ENCODE peak calls at places on chromosomes 13 and 19, in five cellular contexts. B is retina; A is heart right ventricle; D is HT1080; E is stimulated activated CD4-positive, alpha-beta T cell treated with anti-CD3 and anti-CD28 coated beads, TNF-alpha, amount 100 ng/mL, for 4 hours. M is an unnamed sample.

GRCh38 chr19:13053761-13054604 is 48.7 kb downstream of the LYL1 start:
- DNase-seq in B (peak), E (no peak), D (peak), A (peak), M (peak)

GRCh38 chr19:53365134-53365898 is at the start of gene ZNF525:
- DNase-seq in B (peak), D (peak), E (peak), A (peak), M (peak)

GRCh38 chr19:33054623-33055022 is 10.1 kb downstream of the RHPN2 start:
- DNase-seq in D (no peak), A (no peak), E (no peak), B (no peak), M (no peak)

GRCh38 chr19:15644066-15644741 is 3.5 kb downstream of the CYP4F3 start:
- DNase-seq in A (no peak), E (no peak), B (no peak), D (no peak), M (no peak)

GRCh38 chr13:81171065-81171647 is 830.2 kb upstream of the SPRY2 start:
- DNase-seq in E (no peak), A (no peak), D (peak), B (peak), M (no peak)

GRCh38 chr19:41864374-41864773 is 4.3 kb downstream of the RPS19 start:
- DNase-seq in E (no peak), B (no peak), D (no peak), A (no peak), M (no peak)

GRCh38 chr19:38182536-38183210 is 41.3 kb downstream of the DPF1 start:
- DNase-seq in B (no peak), D (no peak), A (no peak), E (no peak), M (no peak)

GRCh38 chr13:45850020-45850613 is 1.4 kb downstream of the SIAH3 start:
- DNase-seq in A (no peak), E (no peak), B (no peak), D (no peak), M (peak)

GRCh38 chr13:94176576-94176975 is 302.9 kb downstream of the DCT start:
- DNase-seq in B (no peak), D (no peak), A (no peak), E (no peak), M (no peak)

GRCh38 chr13:34913040-34913439 is 29.0 kb upstream of the NBEA start:
- DNase-seq in D (peak), E (no peak), B (peak), A (no peak), M (no peak)

GRCh38 chr19:51571599-51571998 is 516 bp downstream of the ZNF175 start:
- DNase-seq in E (no peak), B (peak), A (no peak), D (no peak), M (no peak)

GRCh38 chr19:7197760-7198696 is 96.2 kb downstream of the INSR start:
- DNase-seq in D (peak), E (peak), B (peak), A (peak), M (peak)